ENCODE peak calls at places on chromosomes 4 and X, in eight cellular contexts. O is lung, E is vagina, T is choroid plexus epithelial cell, R is WERI-Rb-1, G is NCI-H2171, A is right lobe of liver, K is thoracic aorta. P is an unnamed sample.

GRCh38 chr4:89839558-89839957 is 2.6 kb upstream of the SNCA start:
- DNase-seq in O (no peak), E (no peak), T (no peak), R (no peak), G (no peak), A (no peak), K (no peak), P (no peak)

GRCh38 chrX:1416327-1416784 is 24.4 kb upstream of the SLC25A6 start:
- DNase-seq in O (no peak), E (no peak), T (no peak), R (no peak), G (no peak), A (no peak), K (no peak), P (no peak)

GRCh38 chr4:169341490-169341889 is 70.7 kb upstream of the SH3RF1 start:
- DNase-seq in O (no peak), E (no peak), T (peak; percentile 59), R (no peak), G (no peak), A (no peak), K (no peak), P (no peak)

GRCh38 chr4:23219779-23220408 is 527.2 kb downstream of the GBA3 start:
- DNase-seq in O (no peak), E (no peak), T (no peak), R (peak; percentile 36), G (no peak), A (no peak), K (no peak), P (no peak)

GRCh38 chr4:133996431-133997121 is 205.0 kb downstream of the PABPC4L start:
- DNase-seq in O (no peak), E (no peak), T (peak; percentile 9), R (no peak), G (no peak), A (no peak), K (no peak), P (no peak)

GRCh38 chr4:86935833-86936721 is 1.3 kb downstream of the AFF1 start:
- DNase-seq in O (peak; percentile 71), E (no peak), T (peak; percentile 79), R (peak; percentile 57), G (no peak), A (peak; percentile 72), K (no peak), P (no peak)

GRCh38 chrX:48617542-48618340 is 20.4 kb downstream of the WDR13 start:
- DNase-seq in O (no peak), E (no peak), T (peak; percentile 73), R (no peak), G (no peak), A (no peak), K (no peak), P (no peak)

GRCh38 chr4:111662496-111662895 is 482.8 kb upstream of the FAM241A start:
- DNase-seq in O (no peak), E (no peak), T (no peak), R (no peak), G (no peak), A (no peak), K (no peak), P (no peak)

GRCh38 chr4:83083925-83084475 is 30.5 kb downstream of the PLAC8 start:
- DNase-seq in O (no peak), E (no peak), T (no peak), R (no peak), G (no peak), A (no peak), K (no peak), P (no peak)

GRCh38 chr4:10656988-10657387 is 27.6 kb downstream of the CLNK start:
- DNase-seq in O (no peak), E (no peak), T (peak; percentile 50), R (no peak), G (no peak), A (no peak), K (no peak), P (no peak)

P was measured in omental fat pad.